ENCODE peak calls at places on chromosomes 6 and 20, in eight cellular contexts. X is glomerular endothelial cell, D is T47D, Y is breast epithelium, Z is aorta, I is NAMALWA, K is fibroblast of the conjunctiva, O is activated T-cell treated with anti-CD3 and anti-CD28 coated beads for 48 hours. M is an unnamed sample.

GRCh38 chr6:26122793-26123674 is 35.8 kb downstream of the HFE start:
- DNase-seq in X (peak), D (peak), Y (peak), Z (peak), I (peak), K (peak), O (peak), M (peak)

GRCh38 chr20:43824699-43825402 is 89.8 kb upstream of the TOX2 start:
- DNase-seq in X (no peak), D (peak), Y (no peak), Z (no peak), I (no peak), K (no peak), O (no peak), M (no peak)

GRCh38 chr6:83536034-83536646 is 23.8 kb downstream of the PRSS35 start:
- DNase-seq in X (no peak), D (peak), Y (no peak), Z (peak), I (peak), K (peak), O (peak), M (no peak)

GRCh38 chr20:32539063-32539816 is 45.9 kb downstream of the NOL4L start:
- DNase-seq in X (no peak), D (no peak), Y (no peak), Z (peak), I (no peak), K (no peak), O (no peak), M (no peak)

GRCh38 chr6:127924440-127924839 is 23.6 kb upstream of the THEMIS start:
- DNase-seq in X (no peak), D (no peak), Y (no peak), Z (no peak), I (no peak), K (no peak), O (no peak), M (no peak)

GRCh38 chr20:34861386-34862084 is 11.1 kb downstream of the GGT7 start:
- DNase-seq in X (no peak), D (peak), Y (no peak), Z (no peak), I (no peak), K (no peak), O (no peak), M (no peak)

GRCh38 chr6:135937126-135937525 is 85.6 kb downstream of the PDE7B start:
- DNase-seq in X (no peak), D (no peak), Y (no peak), Z (no peak), I (no peak), K (no peak), O (no peak), M (no peak)

GRCh38 chr6:29675561-29675960 is 5.4 kb downstream of the ZFP57 start:
- DNase-seq in X (no peak), D (no peak), Y (no peak), Z (no peak), I (no peak), K (no peak), O (no peak), M (no peak)

GRCh38 chr6:48423640-48424365 is 312.8 kb upstream of the PTCHD4 start:
- DNase-seq in X (no peak), D (no peak), Y (no peak), Z (no peak), I (no peak), K (no peak), O (no peak), M (no peak)

GRCh38 chr20:50088022-50088421 is 24.9 kb downstream of the UBE2V1 start:
- DNase-seq in X (no peak), D (no peak), Y (no peak), Z (no peak), I (no peak), K (no peak), O (no peak), M (no peak)

GRCh38 chr20:31811796-31812728 is 7.1 kb upstream of the MYLK2 start:
- DNase-seq in X (no peak), D (no peak), Y (no peak), Z (no peak), I (no peak), K (no peak), O (no peak), M (no peak)

GRCh38 chr20:49030954-49031619 is 15.0 kb upstream of the CSE1L start:
- DNase-seq in X (no peak), D (no peak), Y (no peak), Z (no peak), I (no peak), K (no peak), O (no peak), M (no peak)

GRCh38 chr6:28867078-28867414 is 56.7 kb downstream of the TRIM27 start:
- DNase-seq in X (no peak), D (no peak), Y (no peak), Z (no peak), I (peak), K (no peak), O (peak), M (no peak)

GRCh38 chr20:62837790-62838458 is 21.1 kb downstream of the COL9A3 start:
- DNase-seq in X (no peak), D (no peak), Y (no peak), Z (no peak), I (peak), K (peak), O (no peak), M (no peak)

GRCh38 chr20:57619053-57619831 is 984 bp downstream of the ZBP1 start:
- DNase-seq in X (no peak), D (no peak), Y (no peak), Z (peak), I (peak), K (no peak), O (peak), M (no peak)

GRCh38 chr20:31666258-31667042 is 28.7 kb downstream of the COX4I2 start:
- DNase-seq in X (no peak), D (no peak), Y (no peak), Z (peak), I (no peak), K (no peak), O (no peak), M (no peak)

GRCh38 chr6:44253307-44254101 is 3.8 kb downstream of the SLC35B2 start:
- DNase-seq in X (no peak), D (peak), Y (no peak), Z (no peak), I (peak), K (no peak), O (peak), M (no peak)

GRCh38 chr6:113411006-113411405 is 446.1 kb upstream of the MARCKS start:
- DNase-seq in X (no peak), D (no peak), Y (no peak), Z (no peak), I (no peak), K (no peak), O (no peak), M (no peak)

GRCh38 chr6:84033523-84034451 is at the start of gene MRAP2:
- DNase-seq in X (no peak), D (peak), Y (no peak), Z (peak), I (no peak), K (no peak), O (peak), M (peak)

GRCh38 chr20:44691424-44692423 is 23.4 kb upstream of the CCN5 start:
- DNase-seq in X (no peak), D (no peak), Y (no peak), Z (peak), I (no peak), K (peak), O (no peak), M (no peak)

GRCh38 chr6:107625264-107625663 is 135.3 kb downstream of the SOBP start:
- DNase-seq in X (no peak), D (no peak), Y (no peak), Z (no peak), I (no peak), K (no peak), O (no peak), M (no peak)

GRCh38 chr20:1272368-1273155 is 6.5 kb downstream of the SNPH start:
- DNase-seq in X (no peak), D (no peak), Y (no peak), Z (no peak), I (no peak), K (no peak), O (no peak), M (no peak)

GRCh38 chr6:163391983-163392382 is 22.5 kb upstream of the QKI start:
- DNase-seq in X (no peak), D (peak), Y (no peak), Z (no peak), I (no peak), K (no peak), O (no peak), M (no peak)

GRCh38 chr20:46014517-46015396 is 6.0 kb downstream of the MMP9 start:
- DNase-seq in X (no peak), D (no peak), Y (no peak), Z (no peak), I (no peak), K (no peak), O (no peak), M (no peak)

GRCh38 chr6:6483168-6483567 is 105.4 kb upstream of the LY86 start:
- DNase-seq in X (no peak), D (no peak), Y (no peak), Z (no peak), I (no peak), K (no peak), O (no peak), M (no peak)

GRCh38 chr6:26464416-26465131 is 6.8 kb downstream of the BTN2A1 start:
- DNase-seq in X (no peak), D (no peak), Y (no peak), Z (no peak), I (no peak), K (no peak), O (no peak), M (no peak)